ENCODE peak calls at places on chromosomes 16 and 17, in five cellular contexts. One of them, this sample, is unnamed.

GRCh38 chr16:68972720-68973119 is 129.4 kb downstream of the TANGO6 start:
- DNase-seq in DMS153: peak; percentile 38
- DNase-seq in HTR-8/SVneo: peak; percentile 60
- DNase-seq in ELR: peak; percentile 80
- DNase-seq in GDM1: no peak
- DNase-seq in this sample: no peak

GRCh38 chr17:77320501-77321256 is 179.9 kb downstream of the SEC14L1 start:
- DNase-seq in DMS153: no peak
- DNase-seq in HTR-8/SVneo: no peak
- DNase-seq in ELR: peak; percentile 87
- DNase-seq in GDM1: peak; percentile 14
- DNase-seq in this sample: no peak

GRCh38 chr16:55492756-55493380 is 13.9 kb downstream of the MMP2 start:
- DNase-seq in DMS153: no peak
- DNase-seq in HTR-8/SVneo: no peak
- DNase-seq in ELR: no peak
- DNase-seq in GDM1: no peak
- DNase-seq in this sample: no peak

GRCh38 chr16:48384305-48384981 is 770 bp downstream of the SIAH1 start:
- DNase-seq in DMS153: no peak
- DNase-seq in HTR-8/SVneo: peak; percentile 46
- DNase-seq in ELR: peak; percentile 59
- DNase-seq in GDM1: peak; percentile 41
- DNase-seq in this sample: no peak

GRCh38 chr17:43984521-43984920 is 19.9 kb upstream of the NAGS start:
- DNase-seq in DMS153: no peak
- DNase-seq in HTR-8/SVneo: no peak
- DNase-seq in ELR: peak; percentile 20
- DNase-seq in GDM1: no peak
- DNase-seq in this sample: no peak

GRCh38 chr17:55931448-55931847 is 180.6 kb downstream of the PCTP start:
- DNase-seq in DMS153: no peak
- DNase-seq in HTR-8/SVneo: no peak
- DNase-seq in ELR: no peak
- DNase-seq in GDM1: no peak
- DNase-seq in this sample: no peak

GRCh38 chr16:15928261-15929104 is 20.9 kb upstream of the ABCC1 start:
- DNase-seq in DMS153: no peak
- DNase-seq in HTR-8/SVneo: no peak
- DNase-seq in ELR: no peak
- DNase-seq in GDM1: no peak
- DNase-seq in this sample: no peak

GRCh38 chr17:2853111-2853721 is 57.0 kb downstream of the RAP1GAP2 start:
- DNase-seq in DMS153: no peak
- DNase-seq in HTR-8/SVneo: peak; percentile 57
- DNase-seq in ELR: peak; percentile 45
- DNase-seq in GDM1: no peak
- DNase-seq in this sample: no peak

GRCh38 chr16:69894675-69895074 is 56.5 kb upstream of the CLEC18A start:
- DNase-seq in DMS153: no peak
- DNase-seq in HTR-8/SVneo: no peak
- DNase-seq in ELR: no peak
- DNase-seq in GDM1: no peak
- DNase-seq in this sample: no peak

GRCh38 chr17:45436161-45436560 is 3.5 kb upstream of the ARHGAP27 start:
- DNase-seq in DMS153: no peak
- DNase-seq in HTR-8/SVneo: no peak
- DNase-seq in ELR: no peak
- DNase-seq in GDM1: no peak
- DNase-seq in this sample: no peak

GRCh38 chr16:53456625-53457024 is 22.4 kb downstream of the RBL2 start:
- DNase-seq in DMS153: no peak
- DNase-seq in HTR-8/SVneo: no peak
- DNase-seq in ELR: no peak
- DNase-seq in GDM1: no peak
- DNase-seq in this sample: no peak

GRCh38 chr16:79089735-79090284 is 510.7 kb downstream of the MAF start:
- DNase-seq in DMS153: no peak
- DNase-seq in HTR-8/SVneo: no peak
- DNase-seq in ELR: no peak
- DNase-seq in GDM1: peak; percentile 78
- DNase-seq in this sample: no peak

GRCh38 chr16:1300664-1301476 is 8.6 kb upstream of the UBE2I start:
- DNase-seq in DMS153: no peak
- DNase-seq in HTR-8/SVneo: peak; percentile 44
- DNase-seq in ELR: peak; percentile 58
- DNase-seq in GDM1: peak; percentile 18
- DNase-seq in this sample: peak; percentile 17

GRCh38 chr17:30449480-30449879 is 27.7 kb upstream of the GOSR1 start:
- DNase-seq in DMS153: no peak
- DNase-seq in HTR-8/SVneo: no peak
- DNase-seq in ELR: no peak
- DNase-seq in GDM1: no peak
- DNase-seq in this sample: no peak

GRCh38 chr17:47801906-47802305 is 19.7 kb downstream of the OSBPL7 start:
- DNase-seq in DMS153: no peak
- DNase-seq in HTR-8/SVneo: no peak
- DNase-seq in ELR: no peak
- DNase-seq in GDM1: no peak
- DNase-seq in this sample: no peak

GRCh38 chr17:21288581-21289017 is 4.1 kb downstream of the MAP2K3 start:
- DNase-seq in DMS153: no peak
- DNase-seq in HTR-8/SVneo: no peak
- DNase-seq in ELR: peak; percentile 36
- DNase-seq in GDM1: no peak
- DNase-seq in this sample: no peak

GRCh38 chr17:17784599-17785264 is 52.1 kb downstream of the SREBF1 start:
- DNase-seq in DMS153: no peak
- DNase-seq in HTR-8/SVneo: no peak
- DNase-seq in ELR: peak; percentile 57
- DNase-seq in GDM1: no peak
- DNase-seq in this sample: no peak

GRCh38 chr16:70788668-70789161 is 12.2 kb downstream of the VAC14 start:
- DNase-seq in DMS153: no peak
- DNase-seq in HTR-8/SVneo: no peak
- DNase-seq in ELR: no peak
- DNase-seq in GDM1: no peak
- DNase-seq in this sample: no peak

GRCh38 chr17:68849673-68850260 is 105.4 kb downstream of the ABCA8 start:
- DNase-seq in DMS153: peak; percentile 80
- DNase-seq in HTR-8/SVneo: no peak
- DNase-seq in ELR: no peak
- DNase-seq in GDM1: no peak
- DNase-seq in this sample: no peak

GRCh38 chr17:67829331-67829730 is 4.0 kb downstream of the BPTF start:
- DNase-seq in DMS153: peak; percentile 7
- DNase-seq in HTR-8/SVneo: no peak
- DNase-seq in ELR: peak; percentile 32
- DNase-seq in GDM1: no peak
- DNase-seq in this sample: no peak

GRCh38 chr16:86002178-86002577 is 103.2 kb downstream of the IRF8 start:
- DNase-seq in DMS153: no peak
- DNase-seq in HTR-8/SVneo: no peak
- DNase-seq in ELR: no peak
- DNase-seq in GDM1: no peak
- DNase-seq in this sample: no peak

GRCh38 chr16:56632160-56632847 is at the start of gene MT1M:
- DNase-seq in DMS153: no peak
- DNase-seq in HTR-8/SVneo: no peak
- DNase-seq in ELR: peak; percentile 40
- DNase-seq in GDM1: no peak
- DNase-seq in this sample: no peak

GRCh38 chr16:66890796-66891195 is 10.5 kb downstream of the PDP2 start:
- DNase-seq in DMS153: no peak
- DNase-seq in HTR-8/SVneo: no peak
- DNase-seq in ELR: no peak
- DNase-seq in GDM1: no peak
- DNase-seq in this sample: no peak

GRCh38 chr17:51487947-51488346 is 227.6 kb downstream of the UTP18 start:
- DNase-seq in DMS153: no peak
- DNase-seq in HTR-8/SVneo: peak; percentile 27
- DNase-seq in ELR: peak; percentile 23
- DNase-seq in GDM1: no peak
- DNase-seq in this sample: no peak

GRCh38 chr17:70172921-70173320 is 3.6 kb downstream of the KCNJ2 start:
- DNase-seq in DMS153: no peak
- DNase-seq in HTR-8/SVneo: no peak
- DNase-seq in ELR: peak; percentile 32
- DNase-seq in GDM1: no peak
- DNase-seq in this sample: no peak

GRCh38 chr16:11696266-11697012 is 28.2 kb downstream of the SNN start:
- DNase-seq in DMS153: no peak
- DNase-seq in HTR-8/SVneo: no peak
- DNase-seq in ELR: no peak
- DNase-seq in GDM1: no peak
- DNase-seq in this sample: no peak

GRCh38 chr17:40004072-40004471 is 11.2 kb upstream of the CSF3 start:
- DNase-seq in DMS153: no peak
- DNase-seq in HTR-8/SVneo: no peak
- DNase-seq in ELR: no peak
- DNase-seq in GDM1: no peak
- DNase-seq in this sample: no peak

GRCh38 chr17:39244016-39244599 is 18.4 kb upstream of the STAC2 start:
- DNase-seq in DMS153: no peak
- DNase-seq in HTR-8/SVneo: no peak
- DNase-seq in ELR: no peak
- DNase-seq in GDM1: no peak
- DNase-seq in this sample: no peak

GRCh38 chr16:26859086-26859485 is 207.6 kb upstream of the C16orf82 start:
- DNase-seq in DMS153: no peak
- DNase-seq in HTR-8/SVneo: no peak
- DNase-seq in ELR: no peak
- DNase-seq in GDM1: no peak
- DNase-seq in this sample: no peak

GRCh38 chr17:28404812-28405570 is 1.0 kb downstream of the SLC46A1 start:
- DNase-seq in DMS153: no peak
- DNase-seq in HTR-8/SVneo: no peak
- DNase-seq in ELR: no peak
- DNase-seq in GDM1: no peak
- DNase-seq in this sample: no peak

GRCh38 chr17:64653985-64654355 is 8.1 kb downstream of the SMURF2 start:
- DNase-seq in DMS153: no peak
- DNase-seq in HTR-8/SVneo: no peak
- DNase-seq in ELR: peak; percentile 42
- DNase-seq in GDM1: no peak
- DNase-seq in this sample: no peak

This sample was measured in NCI-H2029 treated with DMSO at 0.1 percent for 48 hours.